ENCODE peak calls at places on chromosomes 5 and 9, in nine cellular contexts. Z is A549; T is right cardiac atrium; N is mesenchymal stem cell; O is fibroblast of pulmonary artery; X is skeletal muscle cell; A is fibroblast of the aortic adventitia; C is Peyer's patch; Y is naive thymus-derived CD4-positive, alpha-beta T cell. V is an unnamed sample.

GRCh38 chr5:1385395-1386273 is 40.7 kb upstream of the CLPTM1L start:
- DNase-seq in Z (peak), T (peak), N (peak), O (peak), X (no peak), A (peak), C (peak), Y (peak), V (peak)

GRCh38 chr5:127096328-127096993 is 23.2 kb upstream of the C5orf63 start:
- DNase-seq in Z (no peak), T (no peak), N (no peak), O (no peak), X (no peak), A (no peak), C (no peak), Y (no peak), V (no peak)

GRCh38 chr5:16025681-16026080 is 153.9 kb downstream of the MARCHF11 start:
- DNase-seq in Z (no peak), T (no peak), N (no peak), O (no peak), X (no peak), A (peak), C (no peak), Y (no peak), V (no peak)

GRCh38 chr5:179549973-179550510 is 312 bp upstream of the RUFY1 start:
- DNase-seq in Z (no peak), T (no peak), N (peak), O (no peak), X (no peak), A (peak), C (no peak), Y (no peak), V (peak)

GRCh38 chr5:14036514-14036913 is 92.0 kb upstream of the DNAH5 start:
- DNase-seq in Z (peak), T (no peak), N (peak), O (peak), X (no peak), A (no peak), C (no peak), Y (no peak), V (peak)

GRCh38 chr9:103245369-103245768 is 250.2 kb downstream of the CYLC2 start:
- DNase-seq in Z (peak), T (no peak), N (no peak), O (no peak), X (no peak), A (no peak), C (no peak), Y (no peak), V (peak)

GRCh38 chr9:130745210-130745800 is 51.7 kb downstream of the EXOSC2 start:
- DNase-seq in Z (no peak), T (no peak), N (no peak), O (no peak), X (no peak), A (no peak), C (no peak), Y (no peak), V (no peak)

GRCh38 chr5:128674837-128675446 is 136.9 kb upstream of the FBN2 start:
- DNase-seq in Z (peak), T (no peak), N (peak), O (peak), X (no peak), A (peak), C (peak), Y (peak), V (peak)

GRCh38 chr5:116032094-116032517 is at the start of gene ARL14EPL:
- DNase-seq in Z (peak), T (no peak), N (peak), O (peak), X (peak), A (peak), C (peak), Y (no peak), V (peak)

GRCh38 chr9:131010482-131011273 is 1.7 kb downstream of the LAMC3 start:
- DNase-seq in Z (no peak), T (no peak), N (no peak), O (no peak), X (no peak), A (no peak), C (no peak), Y (no peak), V (no peak)

GRCh38 chr9:27351438-27351837 is 54.5 kb upstream of the EQTN start:
- DNase-seq in Z (no peak), T (peak), N (peak), O (peak), X (no peak), A (peak), C (no peak), Y (no peak), V (no peak)

GRCh38 chr9:127497656-127498290 is 46.5 kb downstream of the LRSAM1 start:
- DNase-seq in Z (no peak), T (peak), N (no peak), O (no peak), X (no peak), A (no peak), C (no peak), Y (no peak), V (no peak)

GRCh38 chr5:87311400-87312279 is 44.0 kb downstream of the RASA1 start:
- DNase-seq in Z (no peak), T (no peak), N (no peak), O (no peak), X (no peak), A (no peak), C (peak), Y (no peak), V (no peak)

DNA sequence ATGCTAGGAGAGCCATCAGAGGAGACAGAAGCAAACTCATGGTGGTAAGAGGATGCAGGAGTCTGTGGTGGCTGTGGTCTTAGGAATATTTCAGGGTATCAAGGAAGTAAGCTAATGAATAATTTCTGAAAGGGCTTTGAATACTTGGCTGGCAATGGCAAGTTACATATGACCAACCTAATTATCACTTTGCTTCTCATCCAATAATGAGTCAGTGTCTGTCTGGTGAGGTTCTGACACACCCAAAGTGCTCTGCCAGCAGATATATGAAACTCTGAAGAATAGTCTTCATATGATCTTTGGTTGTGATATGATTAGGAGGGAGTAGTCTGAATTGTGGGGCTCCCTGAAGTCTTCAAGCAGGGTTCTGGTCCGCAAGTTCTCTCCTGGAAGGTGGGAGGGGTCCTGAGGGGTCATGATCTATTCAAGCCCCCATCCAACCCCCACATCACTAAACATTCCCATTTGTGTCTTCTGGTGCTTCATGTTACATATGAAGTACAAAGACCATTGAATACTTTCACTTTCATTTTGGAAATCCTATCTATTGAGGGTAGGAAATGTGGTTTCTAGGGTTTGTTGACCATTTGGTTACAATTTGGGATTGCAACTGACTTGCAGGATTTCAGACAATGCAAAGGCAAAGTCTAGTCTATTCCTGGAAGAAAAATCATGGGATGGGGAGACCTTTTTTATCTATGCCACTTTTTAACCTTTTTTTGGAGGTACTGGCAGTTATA is 199.9 kb upstream of the CDKN2B start:
- DNase-seq in Z (peak), T (no peak), N (no peak), O (no peak), X (no peak), A (peak), C (no peak), Y (no peak), V (no peak)
- H3K4me3 ChIP-seq in Z (no peak), T (no peak), N (no peak), O (no peak), X (no peak), A (no peak), C (no peak), Y (peak), V (no peak)

GRCh38 chr5:165139730-165140129 is 1634.3 kb downstream of the MAT2B start:
- DNase-seq in Z (no peak), T (no peak), N (no peak), O (no peak), X (no peak), A (no peak), C (no peak), Y (no peak), V (no peak)
- H3K4me3 ChIP-seq in Z (no peak), T (no peak), N (no peak), O (no peak), X (no peak), A (no peak), C (no peak), Y (no peak), V (no peak)

DNA sequence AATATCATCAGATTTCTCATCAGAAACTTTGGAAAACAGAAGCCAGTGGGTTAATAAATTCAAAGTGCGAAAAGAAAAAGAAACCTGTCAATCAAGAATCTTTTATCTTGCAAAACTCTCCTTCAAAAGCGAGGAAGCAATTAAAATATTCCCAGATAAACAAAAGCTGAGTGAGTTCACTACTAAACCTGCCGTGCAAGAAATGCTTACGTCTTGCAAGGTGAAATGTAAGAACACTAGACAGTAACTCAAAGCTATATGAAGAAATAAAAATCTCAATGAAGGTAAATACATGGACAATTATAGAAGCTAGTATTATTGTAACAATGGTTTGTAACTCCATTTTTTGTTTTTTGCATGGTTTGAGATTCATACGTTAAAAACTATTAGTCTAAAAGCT is 62.8 kb upstream of the IL33 start:
- DNase-seq in Z (no peak), T (no peak), N (no peak), O (no peak), X (no peak), A (no peak), C (no peak), Y (no peak), V (no peak)
- H3K4me3 ChIP-seq in Z (no peak), T (no peak), N (no peak), O (no peak), X (no peak), A (no peak), C (no peak), Y (no peak), V (no peak)

DNA sequence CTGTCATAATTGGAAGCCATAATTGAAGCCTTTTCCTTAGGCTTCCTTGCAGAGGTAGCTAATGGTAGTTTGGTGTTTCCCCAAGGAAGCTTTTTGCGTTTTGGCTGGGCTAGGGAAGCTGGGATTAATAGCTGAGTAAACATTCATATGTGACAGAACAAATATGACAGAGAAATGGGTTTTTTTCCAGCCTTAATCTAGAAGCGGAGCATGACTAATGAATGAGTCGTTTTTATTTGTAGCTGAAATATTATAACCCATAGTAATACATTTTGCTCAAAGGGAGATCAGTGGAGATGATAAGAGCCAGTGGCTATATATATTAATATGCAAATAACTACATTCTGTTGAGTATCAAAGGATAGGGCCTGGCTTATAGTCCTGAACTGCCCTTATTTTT is 17.1 kb downstream of the HMGXB3 start:
- DNase-seq in Z (peak), T (no peak), N (no peak), O (peak), X (no peak), A (peak), C (no peak), Y (no peak), V (no peak)
- H3K4me3 ChIP-seq in Z (no peak), T (no peak), N (no peak), O (no peak), X (no peak), A (no peak), C (no peak), Y (no peak), V (no peak)

V was measured in brain microvascular endothelial cell.